ENCODE peak calls at places on chromosome 13, in four cellular contexts. One of them, this sample, is unnamed.

GRCh38 chr13:30429721-30430694 is 7.7 kb downstream of the UBE2L5 start:
- DNase-seq in GM12878: peak; percentile 59
- DNase-seq in A549: peak; percentile 60
- DNase-seq in HepG2: no peak
- DNase-seq in this sample: no peak

GRCh38 chr13:30895773-30896172 is 10.3 kb upstream of the MEDAG start:
- DNase-seq in HepG2: no peak
- DNase-seq in A549: no peak
- DNase-seq in GM12878: no peak
- DNase-seq in this sample: no peak

GRCh38 chr13:73401769-73402168 is 343.0 kb downstream of the KLF5 start:
- DNase-seq in HepG2: no peak
- DNase-seq in A549: no peak
- DNase-seq in GM12878: no peak
- DNase-seq in this sample: no peak

GRCh38 chr13:46896346-46897138 is at the start of gene HTR2A:
- DNase-seq in GM12878: no peak
- DNase-seq in HepG2: no peak
- DNase-seq in A549: no peak
- DNase-seq in this sample: no peak

GRCh38 chr13:44470623-44471562 is 97.3 kb downstream of the SERP2 start:
- DNase-seq in A549: no peak
- DNase-seq in GM12878: no peak
- DNase-seq in HepG2: peak; percentile 29
- DNase-seq in this sample: no peak

GRCh38 chr13:108575430-108575829 is 54.0 kb upstream of the MYO16 start:
- DNase-seq in A549: no peak
- DNase-seq in HepG2: no peak
- DNase-seq in GM12878: peak; percentile 46
- DNase-seq in this sample: no peak

GRCh38 chr13:40993987-40994386 is 25.1 kb downstream of the ELF1 start:
- DNase-seq in GM12878: no peak
- DNase-seq in HepG2: no peak
- DNase-seq in A549: no peak
- DNase-seq in this sample: no peak

GRCh38 chr13:111139874-111140561 is 24.9 kb downstream of the ARHGEF7 start:
- DNase-seq in GM12878: no peak
- DNase-seq in A549: no peak
- DNase-seq in HepG2: no peak
- DNase-seq in this sample: no peak

GRCh38 chr13:75507027-75508001 is 25.3 kb upstream of the TBC1D4 start:
- DNase-seq in A549: no peak
- DNase-seq in GM12878: no peak
- DNase-seq in HepG2: no peak
- DNase-seq in this sample: no peak

GRCh38 chr13:79492313-79492798 is 11.4 kb downstream of the NDFIP2 start:
- DNase-seq in GM12878: no peak
- DNase-seq in HepG2: no peak
- DNase-seq in A549: no peak
- DNase-seq in this sample: no peak

GRCh38 chr13:76741624-76742023 is 144.6 kb downstream of the KCTD12 start:
- DNase-seq in HepG2: no peak
- DNase-seq in A549: no peak
- DNase-seq in GM12878: no peak
- DNase-seq in this sample: no peak

GRCh38 chr13:30871713-30872029 is 34.4 kb upstream of the MEDAG start:
- DNase-seq in GM12878: no peak
- DNase-seq in HepG2: no peak
- DNase-seq in A549: no peak
- DNase-seq in this sample: no peak

GRCh38 chr13:110371550-110372465 is 64.7 kb downstream of the COL4A2 start:
- DNase-seq in A549: no peak
- DNase-seq in GM12878: peak; percentile 40
- DNase-seq in HepG2: no peak
- DNase-seq in this sample: peak; percentile 76

GRCh38 chr13:51921790-51922740 is 60.3 kb downstream of the CCDC70 start:
- DNase-seq in A549: no peak
- DNase-seq in HepG2: no peak
- DNase-seq in GM12878: no peak
- DNase-seq in this sample: no peak

GRCh38 chr13:27976362-27977177 is 7.5 kb upstream of the CDX2 start:
- DNase-seq in A549: no peak
- DNase-seq in GM12878: no peak
- DNase-seq in HepG2: no peak
- DNase-seq in this sample: no peak

GRCh38 chr13:27973956-27974662 is 5.0 kb upstream of the CDX2 start:
- DNase-seq in A549: no peak
- DNase-seq in GM12878: no peak
- DNase-seq in HepG2: no peak
- DNase-seq in this sample: peak; percentile 14

GRCh38 chr13:27977476-27978300 is 8.6 kb upstream of the CDX2 start:
- DNase-seq in GM12878: no peak
- DNase-seq in A549: no peak
- DNase-seq in HepG2: no peak
- DNase-seq in this sample: no peak

GRCh38 chr13:27973291-27973690 is 4.2 kb upstream of the CDX2 start:
- DNase-seq in A549: no peak
- DNase-seq in GM12878: no peak
- DNase-seq in HepG2: no peak
- DNase-seq in this sample: no peak

GRCh38 chr13:27975579-27976361 is 6.7 kb upstream of the CDX2 start:
- DNase-seq in GM12878: no peak
- DNase-seq in HepG2: no peak
- DNase-seq in A549: no peak
- DNase-seq in this sample: peak; percentile 15
- TF ChIP-seq PBX3 in GM12878: no peak
- TF ChIP-seq PBX3 in HepG2: no peak
- TF ChIP-seq PBX3 in A549: no peak
- TF ChIP-seq PBX3 in this sample: no peak

DNA sequence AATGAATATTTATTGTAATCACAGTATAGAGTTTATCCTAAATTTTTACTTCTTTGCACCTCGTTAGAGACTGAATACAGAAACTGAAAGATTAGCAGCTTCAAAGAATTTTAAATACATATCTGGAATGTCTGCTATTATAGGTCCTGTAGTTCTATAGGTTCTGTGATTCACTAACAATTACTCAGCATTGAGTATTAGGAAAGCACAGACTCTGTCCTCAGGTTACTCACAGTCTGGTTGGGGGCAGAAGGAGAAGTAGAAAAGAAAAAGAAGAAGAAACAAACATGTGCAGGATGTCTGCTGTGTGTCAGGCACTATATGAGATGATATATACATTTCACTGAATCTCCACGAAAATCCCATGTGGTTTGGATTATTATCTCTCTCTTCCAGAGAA is 40.0 kb downstream of the SERTM1 start:
- DNase-seq in A549: no peak
- DNase-seq in HepG2: no peak
- DNase-seq in GM12878: no peak
- DNase-seq in this sample: no peak
- TF ChIP-seq PBX3 in A549: no peak
- TF ChIP-seq PBX3 in HepG2: no peak
- TF ChIP-seq PBX3 in GM12878: no peak
- TF ChIP-seq PBX3 in this sample: no peak

GRCh38 chr13:96651598-96651997 is 342.7 kb downstream of the OXGR1 start:
- DNase-seq in HepG2: no peak
- DNase-seq in A549: no peak
- DNase-seq in GM12878: no peak
- DNase-seq in this sample: no peak

GRCh38 chr13:96652506-96652905 is 341.8 kb downstream of the OXGR1 start:
- DNase-seq in HepG2: no peak
- DNase-seq in GM12878: no peak
- DNase-seq in A549: no peak
- DNase-seq in this sample: no peak

GRCh38 chr13:96650301-96650886 is 343.9 kb downstream of the OXGR1 start:
- DNase-seq in A549: no peak
- DNase-seq in GM12878: peak; percentile 12
- DNase-seq in HepG2: no peak
- DNase-seq in this sample: no peak
- TF ChIP-seq PBX3 in A549: no peak
- TF ChIP-seq PBX3 in GM12878: no peak
- TF ChIP-seq PBX3 in HepG2: no peak
- TF ChIP-seq PBX3 in this sample: no peak

GRCh38 chr13:94195715-94196114 is 283.8 kb downstream of the DCT start:
- DNase-seq in GM12878: no peak
- DNase-seq in A549: no peak
- DNase-seq in HepG2: no peak
- DNase-seq in this sample: no peak
- TF ChIP-seq PBX3 in GM12878: no peak
- TF ChIP-seq PBX3 in A549: no peak
- TF ChIP-seq PBX3 in HepG2: no peak
- TF ChIP-seq PBX3 in this sample: peak; percentile 94

GRCh38 chr13:60933638-60934037 is 482.0 kb downstream of the PCDH20 start:
- DNase-seq in A549: no peak
- DNase-seq in GM12878: no peak
- DNase-seq in HepG2: no peak
- DNase-seq in this sample: no peak
- TF ChIP-seq PBX3 in A549: no peak
- TF ChIP-seq PBX3 in GM12878: no peak
- TF ChIP-seq PBX3 in HepG2: no peak
- TF ChIP-seq PBX3 in this sample: no peak

GRCh38 chr13:38419312-38419873 is 69.7 kb downstream of the UFM1 start:
- DNase-seq in HepG2: no peak
- DNase-seq in GM12878: peak; percentile 23
- DNase-seq in A549: no peak
- DNase-seq in this sample: no peak

GRCh38 chr13:38418286-38418685 is 68.6 kb downstream of the UFM1 start:
- DNase-seq in A549: no peak
- DNase-seq in GM12878: no peak
- DNase-seq in HepG2: no peak
- DNase-seq in this sample: no peak

GRCh38 chr13:38417241-38417640 is 67.6 kb downstream of the UFM1 start:
- DNase-seq in HepG2: no peak
- DNase-seq in GM12878: no peak
- DNase-seq in A549: no peak
- DNase-seq in this sample: no peak

GRCh38 chr13:38417727-38418126 is 68.1 kb downstream of the UFM1 start:
- DNase-seq in HepG2: peak; percentile 8
- DNase-seq in GM12878: no peak
- DNase-seq in A549: no peak
- DNase-seq in this sample: peak; percentile 14

GRCh38 chr13:38415233-38415632 is 65.6 kb downstream of the UFM1 start:
- DNase-seq in HepG2: no peak
- DNase-seq in A549: no peak
- DNase-seq in GM12878: peak; percentile 72
- DNase-seq in this sample: no peak
- TF ChIP-seq PBX3 in HepG2: no peak
- TF ChIP-seq PBX3 in A549: no peak
- TF ChIP-seq PBX3 in GM12878: no peak
- TF ChIP-seq PBX3 in this sample: no peak

DNA sequence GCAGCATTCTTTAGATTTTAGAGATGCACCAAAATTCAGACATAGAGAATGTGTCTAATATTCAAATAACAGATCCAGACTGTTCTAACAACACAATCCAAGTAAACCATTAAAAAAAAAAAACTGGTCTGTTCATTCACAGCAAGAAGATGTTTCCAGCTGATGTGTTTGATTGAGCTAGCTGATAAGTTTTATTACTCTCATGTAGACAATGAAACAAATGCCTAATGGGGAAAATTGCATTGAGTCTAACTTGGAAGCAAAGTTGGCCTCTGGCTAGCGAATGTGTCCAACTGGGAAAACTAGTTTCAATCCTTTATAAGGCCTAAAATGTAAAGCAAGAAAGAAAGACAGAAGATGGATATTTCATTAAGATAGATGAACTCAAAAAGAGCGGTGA is 54.3 kb downstream of the PCDH9 start:
- DNase-seq in GM12878: no peak
- DNase-seq in A549: no peak
- DNase-seq in HepG2: no peak
- DNase-seq in this sample: no peak
- TF ChIP-seq PBX3 in GM12878: no peak
- TF ChIP-seq PBX3 in A549: no peak
- TF ChIP-seq PBX3 in HepG2: no peak
- TF ChIP-seq PBX3 in this sample: no peak

GRCh38 chr13:43242040-43242439 is 218.7 kb downstream of the DNAJC15 start:
- DNase-seq in A549: no peak
- DNase-seq in GM12878: no peak
- DNase-seq in HepG2: no peak
- DNase-seq in this sample: no peak
- TF ChIP-seq PBX3 in A549: no peak
- TF ChIP-seq PBX3 in GM12878: no peak
- TF ChIP-seq PBX3 in HepG2: no peak
- TF ChIP-seq PBX3 in this sample: no peak